ENCODE peak calls at places on chromosomes 7 and 10, in seven cellular contexts. G is psoas muscle; U is CD4-positive, CD25-positive, alpha-beta regulatory T cell; S is PC-9; P is SJSA1; N is CD8-positive, alpha-beta memory T cell; H is neuronal stem cell. B is an unnamed sample.
A peak's percentile ranks its signal among the peaks of the same experiment; 100 is the strongest.

GRCh38 chr7:73842248-73842895 is at the start of gene METTL27:
- DNase-seq in P (peak; percentile 94), U (peak; percentile 94), G (peak; percentile 96), S (peak; percentile 79), H (peak; percentile 90), N (peak; percentile 92), B (peak; percentile 84)

GRCh38 chr10:6181249-6181648 is 21.5 kb upstream of the PFKFB3 start:
- DNase-seq in H (no peak), S (no peak), G (no peak), P (no peak), U (no peak), N (no peak), B (no peak)

GRCh38 chr7:158603773-158604755 is 16.4 kb upstream of the PTPRN2 start:
- DNase-seq in H (no peak), G (no peak), N (no peak), U (no peak), P (no peak), S (no peak), B (no peak)

GRCh38 chr7:54546081-54546985 is 4.2 kb downstream of the VSTM2A start:
- DNase-seq in U (no peak), S (no peak), H (peak; percentile 61), G (no peak), P (no peak), N (no peak), B (no peak)

GRCh38 chr10:95907454-95908253 is at the start of gene CC2D2B:
- DNase-seq in S (peak; percentile 49), H (peak; percentile 82), P (peak; percentile 83), N (peak; percentile 66), U (peak; percentile 79), G (peak; percentile 90), B (peak; percentile 12)

GRCh38 chr7:84277628-84278224 is 83.1 kb upstream of the SEMA3A start:
- DNase-seq in U (no peak), N (no peak), P (no peak), H (peak; percentile 77), S (no peak), G (no peak), B (no peak)

GRCh38 chr7:148819697-148820332 is 64.3 kb downstream of the EZH2 start:
- DNase-seq in N (no peak), P (no peak), G (no peak), S (peak; percentile 40), U (no peak), H (no peak), B (no peak)

GRCh38 chr7:157470699-157471098 is 133.9 kb downstream of the DNAJB6 start:
- DNase-seq in N (no peak), G (no peak), U (no peak), P (peak; percentile 22), S (no peak), H (no peak), B (no peak)

GRCh38 chr7:95405208-95405607 is 9.0 kb upstream of the PON3 start:
- DNase-seq in U (no peak), P (no peak), H (no peak), S (no peak), G (no peak), N (no peak), B (no peak)

GRCh38 chr10:68600041-68600778 is 40.1 kb downstream of the TET1 start:
- DNase-seq in H (peak; percentile 89), U (peak; percentile 80), S (peak; percentile 57), N (peak; percentile 68), P (peak; percentile 80), G (peak; percentile 55), B (peak; percentile 92)

GRCh38 chr10:30999084-30999712 is 32.5 kb downstream of the ZNF438 start:
- DNase-seq in S (no peak), P (no peak), U (peak; percentile 24), G (peak; percentile 48), N (no peak), H (no peak), B (no peak)

GRCh38 chr7:11228515-11228914 is 254.8 kb downstream of the PHF14 start:
- DNase-seq in P (no peak), S (no peak), G (peak; percentile 89), U (no peak), N (no peak), H (no peak), B (no peak)

GRCh38 chr10:79001082-79001885 is 67.5 kb upstream of the ZMIZ1 start:
- DNase-seq in S (peak; percentile 41), H (no peak), U (no peak), G (peak; percentile 55), N (no peak), P (no peak), B (no peak)

GRCh38 chr10:36886303-36886891 is 239.0 kb upstream of the ANKRD30A start:
- DNase-seq in H (no peak), U (no peak), G (no peak), P (no peak), N (no peak), S (no peak), B (no peak)

GRCh38 chr10:36882781-36883180 is 242.6 kb upstream of the ANKRD30A start:
- DNase-seq in S (no peak), P (no peak), G (no peak), H (no peak), U (no peak), N (no peak), B (no peak)

GRCh38 chr10:36888925-36889573 is 236.3 kb upstream of the ANKRD30A start:
- DNase-seq in G (no peak), H (peak; percentile 46), S (no peak), N (no peak), U (peak; percentile 53), P (no peak), B (peak; percentile 50)

GRCh38 chr10:36880898-36881297 is 244.5 kb upstream of the ANKRD30A start:
- DNase-seq in G (no peak), H (no peak), N (no peak), P (no peak), S (no peak), U (peak; percentile 3), B (peak; percentile 7)

DNA sequence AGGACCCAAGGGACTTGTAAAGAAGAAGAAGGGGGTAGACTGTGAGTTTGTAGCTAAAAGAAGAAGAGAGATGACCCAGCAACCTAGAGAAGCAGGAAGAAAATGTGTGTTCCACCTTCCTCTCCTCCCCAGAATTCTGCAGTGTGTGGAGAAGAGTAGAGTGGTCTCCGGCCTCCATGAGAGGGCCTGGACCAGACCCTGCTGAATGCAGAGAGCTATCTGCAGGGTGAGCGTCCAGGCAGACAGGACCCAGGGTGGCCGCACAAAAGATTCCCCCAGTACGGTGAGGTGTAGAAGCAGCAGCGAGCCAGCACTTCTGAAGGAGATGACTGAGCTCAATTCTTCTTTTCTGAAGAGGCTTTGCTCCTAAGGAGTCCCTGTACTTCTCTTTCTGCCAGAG is 239.7 kb upstream of the ANKRD30A start:
- DNase-seq in S (no peak), H (no peak), N (no peak), P (no peak), U (no peak), G (no peak), B (no peak)
- H3K4me3 ChIP-seq in S (no peak overlapping the region), H (no peak overlapping the region), N (no peak overlapping the region), P (no peak overlapping the region), U (no peak overlapping the region), G (no peak overlapping the region), B (no peak overlapping the region)

DNA sequence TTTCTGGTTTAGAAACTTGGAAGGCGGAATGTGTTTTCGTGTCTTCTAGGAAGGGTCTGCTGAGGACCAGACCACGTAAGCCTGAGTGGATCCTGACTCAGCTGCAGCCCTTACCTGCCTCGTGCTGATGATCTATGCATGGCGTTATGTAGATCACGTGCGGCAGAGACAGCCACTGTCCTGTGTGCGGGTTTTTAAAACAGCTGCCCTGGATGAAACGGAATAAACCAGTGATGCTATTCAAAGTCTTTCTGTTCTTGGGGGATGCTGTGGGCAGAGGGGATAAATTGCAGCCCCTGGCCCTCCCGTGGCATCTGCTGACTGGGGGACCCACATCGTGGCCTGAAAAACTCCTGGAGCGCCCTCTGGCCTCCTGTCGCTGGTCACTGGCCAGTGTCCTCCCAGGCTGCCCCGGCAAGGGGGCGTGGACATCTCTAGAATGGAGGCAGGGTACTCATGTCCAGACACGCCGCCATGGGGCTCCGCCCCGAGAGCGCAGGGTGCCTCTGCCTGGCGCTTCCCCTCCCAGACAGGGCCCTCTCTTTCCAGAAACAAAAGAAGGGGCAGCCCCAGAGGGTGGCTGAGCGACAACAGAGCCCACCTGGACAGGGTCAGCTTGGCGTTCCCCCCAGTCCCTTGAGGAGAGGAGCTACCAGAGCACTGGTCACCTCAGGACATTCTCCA is 13.2 kb downstream of the ALKBH4 start:
- DNase-seq in P (no peak), N (no peak), H (no peak), G (no peak), U (no peak), S (no peak), B (no peak)
- H3K4me3 ChIP-seq in P (no peak overlapping the region), N (no peak overlapping the region), H (no peak overlapping the region), G (no peak overlapping the region), U (no peak overlapping the region), S (no peak overlapping the region), B (no peak overlapping the region)

GRCh38 chr10:110835841-110836240 is 35.9 kb upstream of the PDCD4 start:
- DNase-seq in H (no peak), N (no peak), U (no peak), P (no peak), S (no peak), G (no peak), B (no peak)

GRCh38 chr10:110837418-110838120 is 34.2 kb upstream of the PDCD4 start:
- DNase-seq in U (no peak), N (no peak), P (no peak), S (no peak), H (no peak), G (no peak), B (no peak)

GRCh38 chr10:110834622-110835219 is 37.0 kb upstream of the PDCD4 start:
- DNase-seq in N (peak; percentile 50), G (no peak), H (peak; percentile 37), U (peak; percentile 67), P (no peak), S (no peak), B (peak; percentile 62)

GRCh38 chr10:110833234-110833940 is 38.3 kb upstream of the PDCD4 start:
- DNase-seq in S (no peak), U (peak; percentile 39), G (no peak), P (no peak), N (no peak), H (no peak), B (no peak)

GRCh38 chr10:110833941-110834621 is 37.6 kb upstream of the PDCD4 start:
- DNase-seq in S (no peak), U (no peak), H (no peak), G (no peak), N (no peak), P (no peak), B (no peak)
- H3K4me3 ChIP-seq in S (no peak overlapping the region), U (no peak overlapping the region), H (no peak overlapping the region), G (no peak overlapping the region), N (no peak overlapping the region), P (no peak overlapping the region), B (no peak overlapping the region)

GRCh38 chr10:86410542-86411124 is 44.0 kb upstream of the GRID1 start:
- DNase-seq in P (no peak), H (no peak), S (peak; percentile 55), G (no peak), N (no peak), U (no peak), B (no peak)

GRCh38 chr10:86411281-86411841 is 44.8 kb upstream of the GRID1 start:
- DNase-seq in N (peak; percentile 52), S (no peak), P (no peak), G (no peak), H (no peak), U (peak; percentile 70), B (peak; percentile 82)

GRCh38 chr10:86413046-86413728 is 46.6 kb upstream of the GRID1 start:
- DNase-seq in H (no peak), P (no peak), U (peak; percentile 78), G (no peak), S (no peak), N (peak; percentile 52), B (peak; percentile 85)

GRCh38 chr10:86409183-86409582 is 42.6 kb upstream of the GRID1 start:
- DNase-seq in N (no peak), G (no peak), S (no peak), H (no peak), U (no peak), P (no peak), B (no peak)

GRCh38 chr10:86411852-86412550 is 45.4 kb upstream of the GRID1 start:
- DNase-seq in P (no peak), N (no peak), S (no peak), G (no peak), H (no peak), U (peak; percentile 11), B (peak; percentile 71)
- H3K4me3 ChIP-seq in P (no peak overlapping the region), N (peak overlapping the region; percentile 25), S (no peak overlapping the region), G (no peak overlapping the region), H (no peak overlapping the region), U (peak overlapping the region; percentile 80), B (peak overlapping the region; percentile 4)

B was measured in Jurkat, Clone E6-1.